ENCODE peak calls at places on chromosomes 7 and 10, in ten cellular contexts. O is foreskin keratinocyte; L is psoas muscle; J is K562; R is heart left ventricle; B is body of pancreas; X is left lung; W is CD8-positive, alpha-beta T cell; H is IMR-90; N is pancreas. C is an unnamed sample. For H3K4me1 and H3K27me3, the result is how much of the 10 kb centered on the place peaks cover.

GRCh38 chr10:34520084-34520483 is 295.0 kb downstream of the PARD3 start:
- ATAC-seq in O (peak), L (no peak), J (no peak), R (no peak), B (no peak), X (no peak), W (no peak), H (no peak), N (no peak), C (no peak)

GRCh38 chr7:54831046-54831643 is 72.1 kb upstream of the SEC61G start:
- ATAC-seq in O (peak), L (no peak), J (no peak), R (no peak), B (no peak), X (no peak), W (no peak), H (peak), N (no peak), C (no peak)

GRCh38 chr10:63837043-63837442 is 315.8 kb downstream of the REEP3 start:
- ATAC-seq in O (no peak), L (no peak), J (no peak), R (no peak), B (no peak), X (no peak), W (no peak), H (no peak), N (no peak), C (no peak)

GRCh38 chr10:1267148-1267547 is 211.0 kb downstream of the WDR37 start:
- ATAC-seq in O (no peak), L (no peak), J (no peak), R (no peak), B (no peak), X (no peak), W (no peak), H (no peak), N (no peak), C (no peak)

GRCh38 chr7:124085168-124085567 is 52.3 kb upstream of the TMEM229A start:
- ATAC-seq in O (no peak), L (no peak), J (no peak), R (no peak), B (peak), X (no peak), W (no peak), H (no peak), N (peak), C (no peak)

GRCh38 chr7:17071866-17072265 is 190.1 kb upstream of the AGR3 start:
- ATAC-seq in O (no peak), L (no peak), J (no peak), R (no peak), B (no peak), X (no peak), W (no peak), H (no peak), N (no peak), C (no peak)

GRCh38 chr10:132364594-132364970 is 32.4 kb upstream of the PWWP2B start:
- ATAC-seq in O (peak), L (peak), J (no peak), R (no peak), B (peak), X (no peak), W (no peak), H (no peak), N (no peak), C (peak)

GRCh38 chr7:136869006-136869961 is 832 bp downstream of the CHRM2 start:
- ATAC-seq in O (peak), L (no peak), J (no peak), R (peak), B (no peak), X (no peak), W (no peak), H (peak), N (no peak), C (peak)

GRCh38 chr10:8438603-8439002 is 384.1 kb downstream of the GATA3 start:
- ATAC-seq in O (no peak), L (no peak), J (no peak), R (no peak), B (no peak), X (no peak), W (peak), H (no peak), N (no peak), C (no peak)

GRCh38 chr7:134795231-134795630 is 15.8 kb downstream of the CALD1 start:
- ATAC-seq in O (no peak), L (no peak), J (no peak), R (no peak), B (no peak), X (no peak), W (no peak), H (no peak), N (no peak), C (no peak)

GRCh38 chr7:134792968-134793367 is 13.5 kb downstream of the CALD1 start:
- ATAC-seq in O (peak), L (no peak), J (no peak), R (peak), B (peak), X (no peak), W (no peak), H (peak), N (peak), C (no peak)

GRCh38 chr7:134799387-134799786 is 20.0 kb downstream of the CALD1 start:
- ATAC-seq in O (no peak), L (no peak), J (no peak), R (peak), B (no peak), X (no peak), W (no peak), H (no peak), N (no peak), C (no peak)

GRCh38 chr7:134802762-134803161 is 23.3 kb downstream of the CALD1 start:
- ATAC-seq in O (no peak), L (no peak), J (no peak), R (no peak), B (no peak), X (no peak), W (no peak), H (no peak), N (no peak), C (no peak)

GRCh38 chr7:134798155-134798554 is 18.7 kb downstream of the CALD1 start:
- ATAC-seq in O (no peak), L (no peak), J (no peak), R (no peak), B (no peak), X (no peak), W (no peak), H (no peak), N (no peak), C (no peak)
- H3K4me1 ChIP-seq in O (under half), L (under half), J (under half), R (half or more), B (under half), X (under half), W (under half), H (under half), N (under half), C (under half)

GRCh38 chr7:36987363-36987724 is 263.1 kb upstream of the AOAH start:
- ATAC-seq in O (no peak), L (no peak), J (no peak), R (no peak), B (no peak), X (no peak), W (no peak), H (peak), N (no peak), C (no peak)
- TF ChIP-seq CTCF in O (no peak), L (no peak), J (no peak), R (no peak), B (no peak), X (no peak), W (no peak), H (no peak), N (no peak), C (no peak)

GRCh38 chr7:72321637-72322036 is 90.5 kb downstream of the CALN1 start:
- ATAC-seq in O (no peak), L (no peak), J (no peak), R (no peak), B (no peak), X (no peak), W (no peak), H (no peak), N (no peak), C (no peak)
- H3K27me3 ChIP-seq in O (under half), L (under half), J (under half), R (under half), B (under half), X (under half), W (under half), H (under half), N (under half), C (under half)

GRCh38 chr7:100152937-100153666 is 4.4 kb downstream of the LAMTOR4 start:
- ATAC-seq in O (no peak), L (no peak), J (no peak), R (no peak), B (no peak), X (no peak), W (no peak), H (no peak), N (no peak), C (no peak)

GRCh38 chr7:100153713-100154519 is 4.6 kb downstream of the TRAPPC14 start:
- ATAC-seq in O (no peak), L (no peak), J (no peak), R (no peak), B (no peak), X (no peak), W (no peak), H (no peak), N (no peak), C (no peak)

GRCh38 chr7:100155553-100156317 is 2.8 kb downstream of the TRAPPC14 start:
- ATAC-seq in O (no peak), L (no peak), J (no peak), R (no peak), B (no peak), X (no peak), W (no peak), H (no peak), N (no peak), C (no peak)

GRCh38 chr7:100154651-100155491 is 3.7 kb downstream of the TRAPPC14 start:
- ATAC-seq in O (no peak), L (no peak), J (no peak), R (no peak), B (no peak), X (no peak), W (no peak), H (no peak), N (no peak), C (no peak)

GRCh38 chr7:100152404-100152803 is 3.7 kb downstream of the LAMTOR4 start:
- ATAC-seq in O (no peak), L (no peak), J (no peak), R (no peak), B (no peak), X (no peak), W (no peak), H (no peak), N (no peak), C (no peak)
- H3K4me1 ChIP-seq in O (under half), L (under half), J (half or more), R (under half), B (under half), X (under half), W (under half), H (under half), N (under half), C (under half)

GRCh38 chr7:128007293-128007680 is 23.9 kb downstream of the LRRC4 start:
- ATAC-seq in O (no peak), L (no peak), J (no peak), R (no peak), B (no peak), X (no peak), W (no peak), H (no peak), N (no peak), C (no peak)

GRCh38 chr7:128011079-128011670 is 20.1 kb downstream of the LRRC4 start:
- ATAC-seq in O (no peak), L (peak), J (no peak), R (peak), B (no peak), X (no peak), W (no peak), H (peak), N (no peak), C (no peak)

GRCh38 chr7:128008141-128008540 is 23.1 kb downstream of the LRRC4 start:
- ATAC-seq in O (no peak), L (no peak), J (no peak), R (no peak), B (no peak), X (no peak), W (no peak), H (no peak), N (no peak), C (no peak)

GRCh38 chr7:128008744-128009143 is 22.5 kb downstream of the LRRC4 start:
- ATAC-seq in O (no peak), L (no peak), J (no peak), R (peak), B (no peak), X (no peak), W (no peak), H (no peak), N (no peak), C (no peak)

DNA sequence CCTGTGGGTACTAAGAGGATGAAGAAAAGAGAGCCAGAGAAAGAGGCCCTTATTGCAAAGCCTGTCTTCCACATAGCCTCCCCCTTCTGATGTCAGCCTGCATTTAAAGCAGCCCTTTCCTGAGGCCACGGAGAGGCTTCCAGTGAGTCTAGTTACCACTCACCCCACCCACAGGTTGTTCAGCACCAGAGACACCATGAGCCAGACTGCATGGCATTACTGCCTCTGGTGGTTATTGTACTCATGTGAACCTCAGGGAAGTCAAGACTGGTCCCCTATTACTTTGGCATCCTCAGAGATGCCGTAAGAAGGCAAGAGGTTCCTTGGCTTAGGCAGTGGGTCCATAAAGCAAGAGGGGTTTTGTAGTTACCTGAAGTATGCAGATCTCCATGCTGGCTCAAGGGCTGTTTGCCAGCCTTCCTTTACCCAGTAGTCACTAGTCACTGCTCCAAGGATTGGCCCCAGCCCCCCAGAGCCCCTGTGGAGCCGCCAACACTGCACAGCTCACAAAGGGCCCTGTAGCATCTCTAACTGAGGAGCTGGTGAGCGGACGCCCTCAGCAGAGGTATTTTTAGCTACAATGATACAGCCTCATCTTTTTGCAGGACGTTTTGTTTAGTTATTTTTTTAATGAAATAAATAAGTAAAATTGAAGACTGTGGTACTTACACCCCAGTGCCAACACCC is 20.7 kb downstream of the LRRC4 start:
- ATAC-seq in O (peak), L (peak), J (peak), R (peak), B (peak), X (no peak), W (no peak), H (no peak), N (no peak), C (no peak)
- TF ChIP-seq CTCF in O (peak), L (no peak), J (peak), R (no peak), B (no peak), X (no peak), W (no peak), H (peak), N (no peak), C (no peak)

GRCh38 chr10:120951288-120951687 is 100.1 kb downstream of the WDR11 start:
- ATAC-seq in O (no peak), L (no peak), J (no peak), R (no peak), B (no peak), X (no peak), W (no peak), H (no peak), N (no peak), C (no peak)
- H3K27me3 ChIP-seq in O (under half), L (under half), J (under half), R (under half), B (under half), X (half or more), W (under half), H (under half), N (under half), C (under half)

DNA sequence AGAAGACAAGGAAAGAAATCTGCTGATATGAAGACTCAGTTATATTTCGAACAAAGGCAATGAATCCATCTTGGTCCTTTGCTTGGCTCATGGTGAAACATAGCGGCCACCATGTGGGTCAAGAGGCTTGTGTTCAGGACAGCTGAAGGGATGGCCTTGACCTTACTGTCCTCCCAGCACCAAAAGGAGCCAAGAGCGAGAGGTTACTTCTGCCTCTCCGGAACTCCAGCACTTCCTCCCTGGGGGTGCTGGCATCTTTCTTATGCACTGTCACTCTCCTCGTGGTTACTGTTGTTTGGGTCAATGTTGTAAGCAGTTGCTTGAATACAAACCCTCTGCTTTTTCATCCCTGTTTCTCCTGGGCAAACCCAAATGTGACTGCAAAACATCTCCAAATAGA is 100.6 kb downstream of the RBM20 start:
- ATAC-seq in O (no peak), L (peak), J (no peak), R (no peak), B (no peak), X (no peak), W (no peak), H (no peak), N (no peak), C (no peak)
- H3K4me1 ChIP-seq in O (under half), L (under half), J (under half), R (half or more), B (under half), X (under half), W (under half), H (under half), N (under half), C (under half)

C was measured in gastroesophageal sphincter.